ENCODE peak calls at places on chromosomes 2 and 18, in nine cellular contexts. O is spleen; W is AG20443; B is PC-9; I is NCI-H1436 treated with DMSO at 0.1 percent for 48 hours; E is CD4-positive, alpha-beta memory T cell; S is RPMI8226; H is HCT116; Z is stimulated activated CD4-positive, alpha-beta T cell treated with anti-CD3 and anti-CD28 coated beads, Interleukin-2, amount 100 ng/mL, for 48 hours. C is an unnamed sample.

GRCh38 chr2:113406114-113406513 is 31.4 kb upstream of the ZNG1B start:
- DNase-seq in H (no peak), B (no peak), Z (no peak), S (peak; percentile 25), I (no peak), W (no peak), O (peak; percentile 88), E (no peak), C (no peak)

GRCh38 chr2:147577323-147578014 is 267.4 kb upstream of the ACVR2A start:
- DNase-seq in O (no peak), W (no peak), I (no peak), B (no peak), H (no peak), S (no peak), Z (no peak), E (no peak), C (no peak)

GRCh38 chr2:153606623-153607022 is 128.1 kb upstream of the RPRM start:
- DNase-seq in O (no peak), E (no peak), S (peak; percentile 13), W (no peak), I (no peak), H (no peak), Z (no peak), B (no peak), C (no peak)

GRCh38 chr2:33391582-33392255 is 84.7 kb upstream of the RASGRP3 start:
- DNase-seq in W (no peak), I (no peak), B (no peak), O (no peak), S (no peak), H (no peak), Z (no peak), E (no peak), C (no peak)

GRCh38 chr2:127157114-127157513 is 50.2 kb upstream of the BIN1 start:
- DNase-seq in W (no peak), E (no peak), I (no peak), Z (no peak), B (no peak), O (no peak), H (no peak), S (no peak), C (no peak)

GRCh38 chr2:39492095-39492590 is 55.1 kb upstream of the MAP4K3 start:
- DNase-seq in Z (no peak), S (peak; percentile 81), W (peak; percentile 75), B (peak; percentile 92), I (peak; percentile 16), E (no peak), O (no peak), H (no peak), C (peak; percentile 30)

GRCh38 chr2:182716665-182716990 is 571 bp downstream of the DNAJC10 start:
- DNase-seq in W (no peak), S (peak; percentile 72), Z (no peak), H (no peak), I (no peak), E (no peak), O (peak; percentile 75), B (peak; percentile 50), C (no peak)

GRCh38 chr18:54254265-54254758 is 15.0 kb upstream of the POLI start:
- DNase-seq in O (no peak), H (peak; percentile 27), W (peak; percentile 35), S (no peak), Z (no peak), I (no peak), B (peak; percentile 88), E (no peak), C (no peak)

C was measured in keratinocyte.